ENCODE peak calls at places on chromosomes 4 and X, in six cellular contexts. Q, V, A, J, C and R are unnamed samples.

GRCh38 chr4:100294356-100294755 is 104.1 kb upstream of the DDIT4L start:
- DNase-seq in C (peak; percentile 31), Q (peak; percentile 40), J (peak; percentile 55), V (no peak), A (no peak), R (peak; percentile 24)

GRCh38 chr4:77044458-77045124 is 31.2 kb downstream of the CCNI start:
- DNase-seq in A (peak; percentile 74), V (peak; percentile 28), C (peak; percentile 82), J (peak; percentile 77), Q (peak; percentile 80), R (peak; percentile 57)

GRCh38 chr4:138158746-138159297 is 83.3 kb downstream of the SLC7A11 start:
- DNase-seq in C (peak; percentile 73), J (peak; percentile 85), A (peak; percentile 58), Q (peak; percentile 91), V (no peak), R (peak; percentile 81)

GRCh38 chrX:151386838-151387459 is 10.1 kb upstream of the VMA21 start:
- DNase-seq in C (no peak), J (no peak), A (no peak), Q (peak; percentile 3), V (no peak), R (no peak)

GRCh38 chr4:30256105-30256828 is 463.9 kb upstream of the PCDH7 start:
- DNase-seq in A (peak; percentile 40), V (no peak), Q (no peak), C (no peak), J (no peak), R (no peak)

GRCh38 chr4:116849620-116850019 is 235.8 kb downstream of the TRAM1L1 start:
- DNase-seq in A (no peak), C (no peak), V (peak; percentile 35), Q (no peak), J (no peak), R (no peak)

GRCh38 chrX:108439434-108439883 is at the start of gene COL4A5:
- DNase-seq in J (peak; percentile 79), A (peak; percentile 90), C (peak; percentile 92), Q (peak; percentile 80), V (peak; percentile 87), R (peak; percentile 94)

GRCh38 chr4:185305979-185306442 is 89.7 kb downstream of the LRP2BP start:
- DNase-seq in A (peak; percentile 95), Q (peak; percentile 97), C (peak; percentile 78), V (peak; percentile 92), J (peak; percentile 98), R (peak; percentile 99)

GRCh38 chrX:111181883-111182400 is 86.0 kb downstream of the PAK3 start:
- DNase-seq in V (peak; percentile 84), J (no peak), Q (no peak), A (no peak), C (no peak), R (no peak)

GRCh38 chr4:36549992-36550391 is 268.6 kb downstream of the DTHD1 start:
- DNase-seq in V (no peak), J (no peak), A (no peak), C (no peak), Q (no peak), R (no peak)
- H3K4me2 ChIP-seq in V (no peak overlapping the region), J (no peak overlapping the region), A (no peak overlapping the region), C (no peak overlapping the region), Q (no peak overlapping the region), R (no peak overlapping the region)

DNA sequence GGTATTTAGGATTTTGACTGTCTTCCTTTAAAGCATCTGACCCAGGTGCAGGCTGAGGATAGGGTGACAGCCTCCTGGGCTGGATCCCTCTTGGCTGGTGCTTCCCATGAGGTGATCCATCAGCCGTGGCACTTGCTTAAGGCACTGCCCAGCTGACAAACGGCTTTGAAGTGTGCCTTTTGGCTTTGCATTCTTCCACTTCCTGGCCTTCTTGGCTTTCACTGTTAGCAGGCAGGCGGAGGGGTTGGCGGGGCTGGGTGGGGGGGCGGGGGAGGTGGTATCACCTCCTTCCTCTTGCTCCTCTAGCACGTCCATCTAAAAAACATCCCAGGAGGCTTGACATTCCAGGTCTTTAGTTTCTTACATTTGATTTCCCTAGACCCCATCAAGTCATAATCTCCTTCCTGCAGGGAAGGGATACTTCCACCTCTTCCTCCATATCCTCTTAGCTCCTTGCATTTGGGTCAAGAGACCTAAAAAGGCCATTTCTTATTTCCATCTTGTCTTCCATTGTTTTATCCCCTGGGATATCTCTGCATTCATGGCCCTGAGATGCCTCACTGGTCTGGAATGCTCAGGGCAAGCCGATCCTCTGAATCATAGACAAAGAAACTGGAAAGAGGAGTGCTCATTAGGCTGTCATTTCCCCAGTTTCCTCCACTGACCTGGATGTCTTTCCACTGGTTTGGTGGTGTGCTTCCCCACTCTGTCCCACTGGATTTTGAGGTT is 11.3 kb upstream of the APLN start:
- DNase-seq in J (peak; percentile 83), V (no peak), A (peak; percentile 90), Q (peak; percentile 75), C (peak; percentile 64), R (peak; percentile 71)
- H2AFZ ChIP-seq in J (no peak overlapping the region), V (peak overlapping the region; percentile 34), A (peak overlapping the region; percentile 76), Q (peak overlapping the region; percentile 80), C (peak overlapping the region; percentile 57), R (peak overlapping the region; percentile 52)

DNA sequence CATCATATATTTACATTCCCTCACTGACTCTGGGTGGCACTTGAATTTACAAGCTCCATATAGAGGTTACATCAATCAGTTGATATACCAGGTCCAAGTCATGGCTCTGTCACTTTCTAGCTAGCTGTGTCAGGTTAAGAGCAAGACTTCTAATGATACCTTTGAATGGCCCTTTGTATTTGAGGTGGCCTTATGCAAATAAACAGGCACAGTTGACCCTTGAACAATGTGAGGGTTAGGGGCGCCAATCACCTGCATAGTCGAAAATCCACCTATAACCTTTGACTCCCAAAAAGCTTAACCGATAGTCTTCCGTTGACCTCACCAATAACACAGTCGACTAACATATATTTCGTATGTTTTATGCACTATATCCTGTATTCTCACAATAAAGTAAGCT is 1.3 kb upstream of the PTTG2 start:
- DNase-seq in C (no peak), J (no peak), V (no peak), A (no peak), Q (no peak), R (no peak)
- H3K4me2 ChIP-seq in C (no peak overlapping the region), J (no peak overlapping the region), V (no peak overlapping the region), A (no peak overlapping the region), Q (no peak overlapping the region), R (no peak overlapping the region)

GRCh38 chrX:103215037-103215767 is at the start of gene BEX4:
- DNase-seq in A (peak; percentile 68), V (peak; percentile 91), Q (peak; percentile 41), J (peak; percentile 71), C (peak; percentile 57), R (peak; percentile 43)

GRCh38 chrX:103220511-103221406 is 5.9 kb downstream of the BEX4 start:
- DNase-seq in J (no peak), C (no peak), Q (no peak), V (no peak), A (no peak), R (no peak)

GRCh38 chrX:103211012-103211715 is 3.7 kb upstream of the BEX4 start:
- DNase-seq in C (peak; percentile 57), A (peak; percentile 59), Q (peak; percentile 34), J (peak; percentile 58), V (peak; percentile 63), R (peak; percentile 25)

GRCh38 chrX:103212749-103213457 is 2.0 kb upstream of the BEX4 start:
- DNase-seq in C (no peak), V (no peak), Q (no peak), A (no peak), J (no peak), R (no peak)

GRCh38 chrX:103215768-103216085 is 819 bp downstream of the BEX4 start:
- DNase-seq in J (no peak), Q (no peak), V (no peak), A (no peak), C (peak; percentile 4), R (no peak)
- H2AFZ ChIP-seq in J (no peak overlapping the region), Q (peak overlapping the region; percentile 90), V (peak overlapping the region; percentile 65), A (peak overlapping the region; percentile 69), C (no peak overlapping the region), R (peak overlapping the region; percentile 71)

GRCh38 chr4:156948133-156948532 is 23.5 kb downstream of the PDGFC start:
- DNase-seq in J (no peak), V (no peak), Q (no peak), C (no peak), A (no peak), R (peak; percentile 61)

GRCh38 chr4:156948738-156949137 is 22.9 kb downstream of the PDGFC start:
- DNase-seq in C (no peak), A (no peak), J (no peak), V (no peak), Q (no peak), R (no peak)

GRCh38 chr4:156950950-156951349 is 20.6 kb downstream of the PDGFC start:
- DNase-seq in J (no peak), A (peak; percentile 43), Q (no peak), C (no peak), V (no peak), R (no peak)

GRCh38 chr4:156949373-156949814 is 22.2 kb downstream of the PDGFC start:
- DNase-seq in V (no peak), J (peak; percentile 81), A (peak; percentile 88), C (peak; percentile 89), Q (peak; percentile 80), R (peak; percentile 95)

GRCh38 chr4:156950090-156950489 is 21.5 kb downstream of the PDGFC start:
- DNase-seq in V (no peak), J (no peak), Q (no peak), C (no peak), A (no peak), R (no peak)
- H3K4me2 ChIP-seq in V (no peak overlapping the region), J (peak overlapping the region; percentile 71), Q (no peak overlapping the region), C (peak overlapping the region; percentile 27), A (peak overlapping the region; percentile 63), R (peak overlapping the region; percentile 79)

GRCh38 chr4:155388162-155388561 is 11.4 kb upstream of the MAP9 start:
- DNase-seq in A (no peak), C (no peak), V (no peak), Q (no peak), J (no peak), R (no peak)

GRCh38 chr4:155391932-155392331 is 15.2 kb upstream of the MAP9 start:
- DNase-seq in V (no peak), C (no peak), J (no peak), Q (no peak), A (no peak), R (no peak)

GRCh38 chr4:155392486-155393184 is 15.9 kb upstream of the MAP9 start:
- DNase-seq in V (no peak), A (peak; percentile 86), Q (peak; percentile 84), C (peak; percentile 78), J (peak; percentile 53), R (peak; percentile 53)
- H2AFZ ChIP-seq in V (no peak overlapping the region), A (peak overlapping the region; percentile 74), Q (peak overlapping the region; percentile 83), C (peak overlapping the region; percentile 0), J (no peak overlapping the region), R (peak overlapping the region; percentile 70)

DNA sequence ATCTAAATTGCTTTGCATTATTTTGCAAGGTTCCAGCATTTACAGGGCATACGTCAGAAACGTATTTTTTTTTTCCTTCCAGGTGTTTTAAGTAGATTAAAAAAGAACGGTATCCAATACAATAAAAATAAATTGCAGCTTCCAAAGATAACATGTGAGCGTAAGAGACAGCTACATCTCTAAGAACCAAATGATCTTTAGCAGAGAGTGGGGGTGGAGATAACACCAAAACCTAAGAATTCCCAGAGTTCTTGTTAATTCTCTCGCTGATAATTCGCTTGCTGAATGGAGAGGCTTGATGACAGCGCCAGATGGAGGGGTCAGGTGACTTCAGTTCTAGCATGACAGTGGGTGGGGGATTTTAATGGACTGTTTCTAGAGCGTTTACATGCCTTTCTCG is 2.3 kb downstream of the CLCN4 start:
- DNase-seq in J (no peak), C (no peak), Q (no peak), V (no peak), A (no peak), R (no peak)
- H3K4me2 ChIP-seq in J (peak overlapping the region; percentile 81), C (no peak overlapping the region), Q (no peak overlapping the region), V (peak overlapping the region; percentile 76), A (no peak overlapping the region), R (peak overlapping the region; percentile 85)